ENCODE peak calls at places on chromosome 19, in eight cellular contexts. F is left lung, J is GM23338, Y is suprapubic skin, T is uterus, I is lung, U is epithelial cell of esophagus, G is fibroblast of mammary gland. V is an unnamed sample.

GRCh38 chr19:44753932-44754742 is 5.6 kb downstream of the BCL3 start:
- DNase-seq in T (peak; percentile 90), I (peak; percentile 96), Y (peak; percentile 95), U (peak; percentile 75), F (peak; percentile 99), G (peak; percentile 87), J (peak; percentile 81), V (peak; percentile 87)

GRCh38 chr19:6873708-6874431 is 13.5 kb upstream of the ADGRE1 start:
- DNase-seq in F (no peak), U (no peak), T (no peak), I (no peak), G (no peak), J (no peak), Y (no peak), V (no peak)

GRCh38 chr19:19409235-19410030 is 4.0 kb downstream of the GATAD2A start:
- DNase-seq in Y (no peak), J (peak; percentile 45), T (no peak), U (peak; percentile 87), I (no peak), G (no peak), F (no peak), V (no peak)

GRCh38 chr19:55152017-55152416 is 3.0 kb upstream of the TNNT1 start:
- DNase-seq in Y (no peak), J (no peak), F (no peak), I (no peak), U (no peak), G (no peak), T (no peak), V (no peak)

GRCh38 chr19:21463449-21464105 is 41.8 kb upstream of the ZNF429 start:
- DNase-seq in G (no peak), T (no peak), Y (no peak), I (peak; percentile 61), J (peak; percentile 98), U (no peak), F (peak; percentile 84), V (peak; percentile 48)

GRCh38 chr19:11479470-11480080 is 1.3 kb downstream of the ELAVL3 start:
- DNase-seq in J (peak; percentile 91), F (peak; percentile 80), Y (no peak), I (no peak), U (peak; percentile 41), G (peak; percentile 30), T (no peak), V (peak; percentile 26)

GRCh38 chr19:32324631-32325215 is 20.7 kb upstream of the ZNF507 start:
- DNase-seq in T (no peak), U (no peak), G (no peak), F (no peak), J (no peak), I (no peak), Y (no peak), V (no peak)

GRCh38 chr19:518292-519231 is 11.3 kb downstream of the TPGS1 start:
- DNase-seq in T (no peak), G (no peak), I (no peak), J (peak; percentile 87), U (peak; percentile 43), Y (no peak), F (no peak), V (peak; percentile 70)

GRCh38 chr19:2062770-2063169 is 11.7 kb upstream of the MKNK2 start:
- DNase-seq in F (no peak), I (no peak), J (no peak), T (no peak), U (no peak), Y (no peak), G (no peak), V (no peak)

GRCh38 chr19:42469311-42470239 is 26.8 kb upstream of the CXCL17 start:
- DNase-seq in J (no peak), G (peak; percentile 27), I (no peak), F (no peak), U (no peak), T (no peak), Y (no peak), V (no peak)

GRCh38 chr19:55956431-55956830 is 8.8 kb downstream of the NLRP8 start:
- DNase-seq in J (no peak), U (no peak), Y (no peak), T (no peak), F (no peak), G (no peak), I (no peak), V (no peak)

GRCh38 chr19:39970424-39970673 is 616 bp upstream of the PSMC4 start:
- DNase-seq in Y (no peak), T (no peak), U (no peak), I (no peak), F (no peak), J (no peak), G (no peak), V (no peak)

GRCh38 chr19:2327773-2328400 is 499 bp downstream of the LSM7 start:
- DNase-seq in Y (no peak), J (peak; percentile 82), U (peak; percentile 94), G (peak; percentile 86), I (peak; percentile 40), F (no peak), T (no peak), V (no peak)

GRCh38 chr19:51733742-51734522 is 10.1 kb upstream of the HAS1 start:
- DNase-seq in G (no peak), T (no peak), F (no peak), U (no peak), Y (no peak), J (peak; percentile 62), I (no peak), V (no peak)

GRCh38 chr19:2270572-2271515 is 11.1 kb downstream of the PEAK3 start:
- DNase-seq in I (peak; percentile 85), Y (peak; percentile 91), U (peak; percentile 87), F (peak; percentile 96), J (peak; percentile 56), G (peak; percentile 86), T (peak; percentile 90), V (peak; percentile 92)

GRCh38 chr19:23002690-23003422 is at the start of gene ZNF728:
- DNase-seq in T (peak; percentile 74), Y (peak; percentile 59), G (peak; percentile 16), U (no peak), J (no peak), I (peak; percentile 44), F (peak; percentile 65), V (peak; percentile 3)

GRCh38 chr19:45340232-45340898 is at the start of gene KLC3:
- DNase-seq in F (peak; percentile 84), U (peak; percentile 66), J (peak; percentile 67), T (no peak), I (no peak), G (no peak), Y (no peak), V (peak; percentile 68)

GRCh38 chr19:6577410-6578125 is 13.4 kb downstream of the CD70 start:
- DNase-seq in G (peak; percentile 30), I (no peak), Y (no peak), T (no peak), U (peak; percentile 92), J (no peak), F (no peak), V (no peak)

GRCh38 chr19:52237771-52238400 is 31.5 kb upstream of the ZNF766 start:
- DNase-seq in T (peak; percentile 68), G (peak; percentile 66), F (no peak), U (peak; percentile 67), J (peak; percentile 80), I (peak; percentile 45), Y (no peak), V (peak; percentile 78)

GRCh38 chr19:10420444-10421239 is at the start of gene PDE4A:
- DNase-seq in U (peak; percentile 55), T (no peak), J (peak; percentile 69), G (no peak), Y (no peak), I (no peak), F (peak; percentile 83), V (peak; percentile 61)

GRCh38 chr19:43691755-43692154 is 21.8 kb upstream of the PLAUR start:
- DNase-seq in T (no peak), G (no peak), Y (no peak), J (no peak), U (no peak), I (no peak), F (no peak), V (no peak)

GRCh38 chr19:16048583-16048982 is 27.7 kb upstream of the TPM4 start:
- DNase-seq in G (no peak), T (no peak), I (no peak), Y (no peak), J (no peak), U (peak; percentile 17), F (no peak), V (no peak)

GRCh38 chr19:56252699-56253422 is 19.7 kb upstream of the EDDM13 start:
- DNase-seq in Y (peak; percentile 75), G (peak; percentile 80), I (peak; percentile 81), U (peak; percentile 86), J (peak; percentile 94), T (peak; percentile 44), F (peak; percentile 94), V (peak; percentile 70)

GRCh38 chr19:30074741-30075460 is 132.9 kb downstream of the URI1 start:
- DNase-seq in T (no peak), Y (peak; percentile 29), J (no peak), I (no peak), G (no peak), U (peak; percentile 3), F (no peak), V (no peak)
- H3K4me3 ChIP-seq in T (no peak overlapping the region), Y (no peak overlapping the region), J (no peak overlapping the region), I (no peak overlapping the region), G (no peak overlapping the region), U (no peak overlapping the region), F (no peak overlapping the region), V (no peak overlapping the region)

GRCh38 chr19:49210108-49210900 is 52.7 kb downstream of the TRPM4 start:
- DNase-seq in U (peak; percentile 41), F (peak; percentile 80), T (peak; percentile 32), I (no peak), J (peak; percentile 98), G (peak; percentile 33), Y (no peak), V (peak; percentile 52)
- TF ChIP-seq CTCF in U (no peak), F (no peak), T (no peak), I (no peak), J (peak; percentile 72), G (no peak), Y (no peak), V (no peak)

DNA sequence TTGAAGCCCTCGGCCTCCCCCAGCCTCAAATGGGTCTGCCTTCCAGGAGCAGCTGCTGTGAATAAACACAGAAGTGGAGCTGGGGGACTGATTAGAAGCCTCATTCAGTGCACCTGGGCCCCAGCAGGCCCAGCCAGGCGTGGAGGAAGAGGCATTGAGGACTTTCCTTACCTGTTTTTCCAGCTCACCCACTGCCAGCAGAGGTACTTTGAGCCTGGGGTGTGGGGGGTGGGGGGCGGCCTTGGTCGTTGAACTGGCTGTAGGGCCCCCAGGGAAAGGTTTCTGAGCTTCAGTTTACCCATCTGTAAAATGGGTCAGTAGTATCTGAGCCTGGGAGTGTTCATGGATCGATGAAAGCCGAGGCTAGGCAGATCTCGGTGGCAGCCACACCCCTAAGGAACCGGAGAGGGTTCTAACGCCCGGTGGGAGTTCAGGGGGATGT is 1.5 kb downstream of the CERS4 start:
- DNase-seq in F (no peak), I (no peak), U (no peak), T (no peak), G (no peak), Y (no peak), J (no peak), V (no peak)
- H3K4me3 ChIP-seq in F (peak overlapping the region; percentile 74), I (peak overlapping the region; percentile 83), U (no peak overlapping the region), T (peak overlapping the region; percentile 61), G (no peak overlapping the region), Y (peak overlapping the region; percentile 77), J (peak overlapping the region; percentile 99), V (peak overlapping the region; percentile 67)

DNA sequence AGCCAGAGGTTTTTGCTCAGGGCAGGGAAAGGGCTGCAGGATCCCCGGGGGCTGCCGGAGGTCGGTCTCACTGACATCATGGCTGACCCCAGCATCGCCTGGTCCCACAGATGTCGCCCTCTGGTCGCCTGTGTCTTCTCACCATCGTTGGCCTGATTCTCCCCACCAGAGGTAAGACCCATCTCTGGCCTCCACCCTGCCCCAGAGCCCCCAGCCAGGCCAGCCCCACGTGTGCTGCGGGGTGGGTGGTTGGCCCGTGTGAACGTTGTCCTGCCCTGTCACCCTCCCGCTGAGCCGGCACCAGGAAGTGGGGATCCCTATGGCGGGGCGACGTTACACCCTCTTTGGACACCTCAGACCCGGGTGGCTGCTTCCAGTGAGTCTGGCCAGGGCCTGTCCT is 906 bp downstream of the FXYD5 start:
- DNase-seq in F (no peak), J (no peak), Y (no peak), I (no peak), T (no peak), G (no peak), U (no peak), V (no peak)
- TF ChIP-seq CTCF in F (no peak), J (no peak), Y (no peak), I (no peak), T (no peak), G (no peak), U (no peak), V (no peak)